ENCODE peak calls at places on chromosomes 2 and 18, in four cellular contexts. O, J, S and G are unnamed samples.

GRCh38 chr2:18312818-18313217 is 247.6 kb downstream of the RDH14 start:
- DNase-seq in J (no peak), O (no peak), S (no peak), G (no peak)

GRCh38 chr18:62715829-62716678 is 713 bp downstream of the PHLPP1 start:
- DNase-seq in O (peak; percentile 74), J (peak; percentile 44), S (peak; percentile 62), G (peak; percentile 66)

GRCh38 chr2:144208924-144209323 is 311.0 kb downstream of the ZEB2 start:
- DNase-seq in S (no peak), O (no peak), J (no peak), G (no peak)

GRCh38 chr2:85269959-85270358 is 57.8 kb downstream of the TGOLN2 start:
- DNase-seq in S (peak; percentile 76), O (no peak), J (no peak), G (peak; percentile 38)

GRCh38 chr2:19358242-19359020 is at the start of gene OSR1:
- DNase-seq in J (peak; percentile 84), O (peak; percentile 93), S (peak; percentile 13), G (peak; percentile 91)

GRCh38 chr2:30296496-30296895 is 65.2 kb downstream of the LBH start:
- DNase-seq in S (no peak), O (no peak), J (no peak), G (no peak)

GRCh38 chr2:217067787-217068186 is 207.9 kb upstream of the TNP1 start:
- DNase-seq in J (no peak), S (no peak), O (no peak), G (no peak)

GRCh38 chr2:109694190-109694589 is 80.0 kb downstream of the SOWAHC start:
- DNase-seq in O (no peak), S (no peak), J (no peak), G (no peak)

GRCh38 chr18:12886498-12887126 is 2.6 kb upstream of the PTPN2 start:
- DNase-seq in S (no peak), J (no peak), O (peak; percentile 16), G (no peak)

GRCh38 chr2:56682397-56682760 is 498.6 kb downstream of the CCDC85A start:
- DNase-seq in J (no peak), S (no peak), O (no peak), G (peak; percentile 77)

GRCh38 chr2:189659734-189660133 is 1.5 kb upstream of the ASNSD1 start:
- DNase-seq in S (no peak), J (no peak), O (no peak), G (no peak)

GRCh38 chr2:50615296-50615695 is 416.6 kb downstream of the NRXN1 start:
- DNase-seq in O (no peak), S (peak; percentile 7), J (no peak), G (no peak)
- H3K4me2 ChIP-seq in O (no peak overlapping the region), S (no peak overlapping the region), J (no peak overlapping the region), G (no peak overlapping the region)

DNA sequence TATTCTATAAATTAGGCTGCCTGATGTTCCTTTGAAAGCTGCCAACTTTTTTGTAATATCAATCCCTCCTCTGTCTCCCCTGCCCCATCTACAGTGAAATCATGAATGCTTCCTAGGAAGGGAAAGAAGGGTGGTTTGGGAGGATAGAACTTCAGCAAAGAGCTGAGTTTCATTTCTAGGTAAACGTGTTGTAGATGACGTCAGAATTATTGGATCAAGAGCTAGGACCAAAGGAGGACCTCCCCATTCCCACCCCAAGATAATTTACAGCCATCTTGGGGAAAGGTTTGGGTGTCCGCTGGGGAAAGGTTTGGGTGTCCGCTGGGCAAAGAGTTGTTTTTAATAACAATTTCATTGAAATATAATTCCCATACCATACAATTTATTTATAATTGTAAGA is 11.2 kb upstream of the ANKRD53 start:
- DNase-seq in O (no peak), J (no peak), S (no peak), G (no peak)
- H3K27me3 ChIP-seq in O (peaks cover 100% of the 10 kb centered on the region), J (no peaks in the 10 kb centered on the region), S (peaks cover 27% of the 10 kb centered on the region), G (no peaks in the 10 kb centered on the region)

DNA sequence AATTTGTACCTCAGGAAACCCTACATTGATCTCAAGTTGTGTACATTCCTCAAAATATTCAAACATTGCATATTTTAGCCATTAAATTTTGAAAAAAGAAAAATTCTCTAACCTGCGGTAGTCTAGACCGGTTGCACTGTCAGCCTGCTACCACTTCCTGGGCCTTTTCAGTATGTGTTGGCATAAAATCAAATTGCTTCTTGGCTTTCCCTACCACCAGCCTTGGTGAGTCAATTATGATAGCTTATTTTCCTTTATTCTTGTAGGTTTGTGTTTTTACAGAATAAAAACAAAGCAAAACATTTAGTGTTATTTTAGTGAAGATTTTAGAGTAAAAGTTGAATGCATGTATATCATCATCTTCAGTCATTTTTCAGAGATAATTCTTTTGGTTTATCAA is 61.2 kb downstream of the FAM171B start:
- DNase-seq in J (no peak), O (no peak), S (no peak), G (peak; percentile 74)
- H2AFZ ChIP-seq in J (no peak overlapping the region), O (no peak overlapping the region), S (no peak overlapping the region), G (no peak overlapping the region)

DNA sequence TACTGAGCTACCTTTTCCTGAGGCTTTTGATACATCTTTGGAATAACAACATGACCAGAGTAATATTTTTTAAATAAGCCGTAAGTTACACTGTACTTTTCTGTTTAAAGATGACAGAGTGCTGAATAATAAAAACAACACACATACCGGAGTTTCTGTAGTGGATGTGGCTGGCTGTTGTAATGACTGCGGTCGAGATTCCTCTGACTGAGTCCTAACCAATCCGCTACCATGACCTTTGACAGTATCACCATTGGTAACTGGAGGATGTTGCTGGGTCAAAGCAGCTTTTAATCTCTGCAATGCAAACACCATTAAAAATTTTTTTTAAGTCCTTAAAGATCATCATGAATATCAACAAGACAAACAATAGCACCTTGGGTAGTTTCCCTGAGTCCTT is 70.7 kb downstream of the ATF2 start:
- DNase-seq in S (no peak), J (no peak), O (no peak), G (peak; percentile 91)
- H3K4me2 ChIP-seq in S (no peak overlapping the region), J (no peak overlapping the region), O (no peak overlapping the region), G (peak overlapping the region; percentile 8)

DNA sequence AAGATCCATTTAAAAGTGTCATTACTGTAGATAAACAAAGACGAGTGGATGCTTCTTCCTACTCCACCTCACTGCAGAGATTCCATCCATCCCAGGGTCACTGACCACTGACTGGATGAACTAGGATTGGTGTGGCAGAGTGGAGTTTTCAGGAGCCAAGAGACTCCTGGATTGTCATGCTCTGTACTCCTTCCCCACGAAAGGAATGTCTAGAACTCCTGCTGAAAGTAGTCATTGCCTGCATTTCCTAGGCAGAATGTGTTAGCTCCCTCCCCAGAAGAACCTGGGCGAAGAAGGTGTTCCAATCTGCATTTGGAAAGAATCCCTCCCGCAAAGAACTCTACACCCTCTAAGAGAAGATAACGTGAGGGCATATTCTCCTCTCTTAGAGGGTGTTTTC is 6.3 kb downstream of the PAX8 start:
- DNase-seq in J (no peak), O (no peak), S (no peak), G (no peak)
- H3K27me3 ChIP-seq in J (peaks cover 7% of the 10 kb centered on the region), O (peaks cover 99% of the 10 kb centered on the region), S (peaks cover 44% of the 10 kb centered on the region), G (peaks cover 76% of the 10 kb centered on the region)

GRCh38 chr18:10453885-10454772 is at the start of gene APCDD1:
- DNase-seq in O (peak; percentile 90), J (peak; percentile 67), S (no peak), G (peak; percentile 24)
- H2AFZ ChIP-seq in O (peak within 1 kb of the TSS; percentile 96), J (peak within 1 kb of the TSS; percentile 93), S (peak within 1 kb of the TSS; percentile 75), G (peak within 1 kb of the TSS; percentile 24)